ENCODE peak calls at places on chromosome 22, in eight cellular contexts. One of them, this sample, is unnamed.

GRCh38 chr22:19691721-19692341 is 22.5 kb upstream of the SEPTIN5 start:
- DNase-seq in left ventricle myocardium inferior: no peak
- DNase-seq in OCI-LY7: no peak
- DNase-seq in MM.1S: no peak
- DNase-seq in suprapubic skin: no peak
- DNase-seq in fibroblast of lung: peak; percentile 51
- DNase-seq in esophagus muscularis mucosa: no peak
- DNase-seq in heart right ventricle: no peak
- DNase-seq in this sample: no peak

GRCh38 chr22:31753005-31753633 is 700 bp upstream of the DEPDC5 start:
- DNase-seq in left ventricle myocardium inferior: peak; percentile 37
- DNase-seq in OCI-LY7: peak; percentile 67
- DNase-seq in MM.1S: no peak
- DNase-seq in suprapubic skin: peak; percentile 81
- DNase-seq in fibroblast of lung: no peak
- DNase-seq in esophagus muscularis mucosa: no peak
- DNase-seq in heart right ventricle: peak; percentile 37
- DNase-seq in this sample: no peak

GRCh38 chr22:19745155-19746133 is 15.1 kb upstream of the TBX1 start:
- DNase-seq in left ventricle myocardium inferior: peak; percentile 79
- DNase-seq in OCI-LY7: no peak
- DNase-seq in MM.1S: no peak
- DNase-seq in suprapubic skin: no peak
- DNase-seq in fibroblast of lung: no peak
- DNase-seq in esophagus muscularis mucosa: no peak
- DNase-seq in heart right ventricle: peak; percentile 74
- DNase-seq in this sample: no peak

GRCh38 chr22:24155597-24156145 is 25.6 kb upstream of the SUSD2 start:
- DNase-seq in left ventricle myocardium inferior: peak; percentile 87
- DNase-seq in OCI-LY7: peak; percentile 68
- DNase-seq in MM.1S: peak; percentile 61
- DNase-seq in suprapubic skin: peak; percentile 84
- DNase-seq in fibroblast of lung: peak; percentile 74
- DNase-seq in esophagus muscularis mucosa: peak; percentile 94
- DNase-seq in heart right ventricle: peak; percentile 86
- DNase-seq in this sample: no peak

GRCh38 chr22:19271856-19272535 is 19.5 kb downstream of the CLTCL1 start:
- DNase-seq in left ventricle myocardium inferior: no peak
- DNase-seq in OCI-LY7: no peak
- DNase-seq in MM.1S: no peak
- DNase-seq in suprapubic skin: no peak
- DNase-seq in fibroblast of lung: no peak
- DNase-seq in esophagus muscularis mucosa: peak; percentile 72
- DNase-seq in heart right ventricle: no peak
- DNase-seq in this sample: no peak

GRCh38 chr22:28728621-28729313 is 12.9 kb downstream of the CHEK2 start:
- DNase-seq in left ventricle myocardium inferior: no peak
- DNase-seq in OCI-LY7: no peak
- DNase-seq in MM.1S: no peak
- DNase-seq in suprapubic skin: no peak
- DNase-seq in fibroblast of lung: no peak
- DNase-seq in esophagus muscularis mucosa: no peak
- DNase-seq in heart right ventricle: no peak
- DNase-seq in this sample: no peak

GRCh38 chr22:20095521-20095920 is 15.5 kb downstream of the DGCR8 start:
- DNase-seq in left ventricle myocardium inferior: no peak
- DNase-seq in OCI-LY7: no peak
- DNase-seq in MM.1S: no peak
- DNase-seq in suprapubic skin: no peak
- DNase-seq in fibroblast of lung: no peak
- DNase-seq in esophagus muscularis mucosa: no peak
- DNase-seq in heart right ventricle: no peak
- DNase-seq in this sample: no peak

GRCh38 chr22:46830001-46830715 is 67.7 kb downstream of the TBC1D22A start:
- DNase-seq in left ventricle myocardium inferior: peak; percentile 59
- DNase-seq in OCI-LY7: no peak
- DNase-seq in MM.1S: no peak
- DNase-seq in suprapubic skin: no peak
- DNase-seq in fibroblast of lung: peak; percentile 46
- DNase-seq in esophagus muscularis mucosa: peak; percentile 91
- DNase-seq in heart right ventricle: peak; percentile 59
- DNase-seq in this sample: no peak

GRCh38 chr22:46443850-46444389 is 93.5 kb downstream of the CELSR1 start:
- DNase-seq in left ventricle myocardium inferior: no peak
- DNase-seq in OCI-LY7: no peak
- DNase-seq in MM.1S: no peak
- DNase-seq in suprapubic skin: no peak
- DNase-seq in fibroblast of lung: no peak
- DNase-seq in esophagus muscularis mucosa: no peak
- DNase-seq in heart right ventricle: no peak
- DNase-seq in this sample: no peak

GRCh38 chr22:19086944-19087343 is 35.3 kb downstream of the DGCR2 start:
- DNase-seq in left ventricle myocardium inferior: no peak
- DNase-seq in OCI-LY7: no peak
- DNase-seq in MM.1S: no peak
- DNase-seq in suprapubic skin: no peak
- DNase-seq in fibroblast of lung: peak; percentile 46
- DNase-seq in esophagus muscularis mucosa: no peak
- DNase-seq in heart right ventricle: no peak
- DNase-seq in this sample: no peak

GRCh38 chr22:25125693-25126357 is 73.8 kb upstream of the CRYBB3 start:
- DNase-seq in left ventricle myocardium inferior: no peak
- DNase-seq in OCI-LY7: no peak
- DNase-seq in MM.1S: no peak
- DNase-seq in suprapubic skin: no peak
- DNase-seq in fibroblast of lung: no peak
- DNase-seq in esophagus muscularis mucosa: no peak
- DNase-seq in heart right ventricle: no peak
- DNase-seq in this sample: no peak

GRCh38 chr22:30047364-30047738 is 32.9 kb upstream of the HORMAD2 start:
- DNase-seq in left ventricle myocardium inferior: no peak
- DNase-seq in OCI-LY7: peak; percentile 24
- DNase-seq in MM.1S: peak; percentile 39
- DNase-seq in suprapubic skin: no peak
- DNase-seq in fibroblast of lung: peak; percentile 15
- DNase-seq in esophagus muscularis mucosa: no peak
- DNase-seq in heart right ventricle: no peak
- DNase-seq in this sample: no peak

GRCh38 chr22:32475428-32476010 is 908 bp downstream of the FBXO7 start:
- DNase-seq in left ventricle myocardium inferior: peak; percentile 26
- DNase-seq in OCI-LY7: no peak
- DNase-seq in MM.1S: peak; percentile 61
- DNase-seq in suprapubic skin: no peak
- DNase-seq in fibroblast of lung: peak; percentile 65
- DNase-seq in esophagus muscularis mucosa: no peak
- DNase-seq in heart right ventricle: peak; percentile 23
- DNase-seq in this sample: no peak

GRCh38 chr22:24390156-24390555 is 37.2 kb upstream of the ADORA2A start:
- DNase-seq in left ventricle myocardium inferior: no peak
- DNase-seq in OCI-LY7: no peak
- DNase-seq in MM.1S: no peak
- DNase-seq in suprapubic skin: no peak
- DNase-seq in fibroblast of lung: no peak
- DNase-seq in esophagus muscularis mucosa: no peak
- DNase-seq in heart right ventricle: no peak
- DNase-seq in this sample: no peak

GRCh38 chr22:22761963-22762772 is 117.8 kb downstream of the GGTLC2 start:
- DNase-seq in left ventricle myocardium inferior: no peak
- DNase-seq in OCI-LY7: no peak
- DNase-seq in MM.1S: no peak
- DNase-seq in suprapubic skin: no peak
- DNase-seq in fibroblast of lung: no peak
- DNase-seq in esophagus muscularis mucosa: no peak
- DNase-seq in heart right ventricle: no peak
- DNase-seq in this sample: no peak

GRCh38 chr22:34111210-34111824 is 191.0 kb upstream of the LARGE1 start:
- DNase-seq in left ventricle myocardium inferior: no peak
- DNase-seq in OCI-LY7: peak; percentile 50
- DNase-seq in MM.1S: peak; percentile 35
- DNase-seq in suprapubic skin: no peak
- DNase-seq in fibroblast of lung: peak; percentile 3
- DNase-seq in esophagus muscularis mucosa: peak; percentile 89
- DNase-seq in heart right ventricle: no peak
- DNase-seq in this sample: no peak

GRCh38 chr22:17164392-17165024 is 5.4 kb upstream of the HDHD5 start:
- DNase-seq in left ventricle myocardium inferior: no peak
- DNase-seq in OCI-LY7: no peak
- DNase-seq in MM.1S: no peak
- DNase-seq in suprapubic skin: no peak
- DNase-seq in fibroblast of lung: no peak
- DNase-seq in esophagus muscularis mucosa: no peak
- DNase-seq in heart right ventricle: no peak
- DNase-seq in this sample: no peak
- TF ChIP-seq CTCF in left ventricle myocardium inferior: no peak
- TF ChIP-seq CTCF in OCI-LY7: peak; percentile 46
- TF ChIP-seq CTCF in MM.1S: peak; percentile 11
- TF ChIP-seq CTCF in suprapubic skin: no peak
- TF ChIP-seq CTCF in fibroblast of lung: peak; percentile 7
- TF ChIP-seq CTCF in esophagus muscularis mucosa: no peak
- TF ChIP-seq CTCF in heart right ventricle: no peak
- TF ChIP-seq CTCF in this sample: no peak

DNA sequence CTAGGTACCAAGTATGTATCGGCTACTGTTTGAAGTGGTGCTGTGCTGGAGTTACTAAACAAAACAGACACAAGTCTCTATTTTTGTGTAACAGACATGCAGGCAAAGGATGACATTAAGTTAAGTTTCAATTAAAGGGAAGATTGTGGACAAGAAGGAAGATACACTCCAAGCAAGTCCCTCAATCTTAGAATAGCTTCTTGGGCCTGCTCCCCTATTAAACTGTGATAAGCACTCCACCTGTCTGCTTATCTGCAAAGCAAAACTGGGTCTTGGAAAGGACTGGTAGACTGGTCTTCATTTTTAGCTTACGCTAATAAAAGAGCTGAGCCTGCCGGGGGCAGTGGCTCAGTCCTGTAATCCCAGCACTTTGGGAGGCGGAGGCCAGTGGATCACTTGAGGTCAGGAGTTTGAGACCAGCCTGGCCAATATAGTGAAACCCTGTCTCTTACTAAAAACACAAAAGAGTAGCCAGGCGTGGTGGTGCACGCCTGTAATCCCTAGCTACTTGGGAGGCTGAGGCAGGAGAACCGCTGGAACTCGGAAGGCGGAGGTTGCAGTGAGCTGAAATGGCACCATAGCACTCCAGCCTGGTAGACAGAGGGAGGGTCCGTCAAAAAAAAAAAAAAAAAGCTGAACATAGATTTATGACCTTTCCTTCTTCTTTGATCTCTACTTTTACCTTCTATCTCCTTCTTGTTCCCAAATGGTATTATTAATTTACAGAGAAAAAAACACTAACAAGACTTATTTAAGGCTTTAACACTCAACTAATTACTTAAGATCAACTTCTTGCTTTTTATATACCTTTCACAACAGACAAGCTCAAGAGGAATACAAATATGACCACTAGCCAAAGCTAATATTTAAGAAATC is 4.1 kb downstream of the DDX17 start:
- DNase-seq in left ventricle myocardium inferior: no peak
- DNase-seq in OCI-LY7: no peak
- DNase-seq in MM.1S: no peak
- DNase-seq in suprapubic skin: no peak
- DNase-seq in fibroblast of lung: no peak
- DNase-seq in esophagus muscularis mucosa: no peak
- DNase-seq in heart right ventricle: no peak
- DNase-seq in this sample: no peak
- H3K27ac ChIP-seq in left ventricle myocardium inferior: peak overlapping the region; percentile 7
- H3K27ac ChIP-seq in OCI-LY7: no peak overlapping the region
- H3K27ac ChIP-seq in MM.1S: no peak overlapping the region
- H3K27ac ChIP-seq in suprapubic skin: no peak overlapping the region
- H3K27ac ChIP-seq in fibroblast of lung: no peak overlapping the region
- H3K27ac ChIP-seq in esophagus muscularis mucosa: peak overlapping the region; percentile 99
- H3K27ac ChIP-seq in heart right ventricle: no peak overlapping the region
- H3K27ac ChIP-seq in this sample: peak overlapping the region; percentile 26

GRCh38 chr22:50304528-50305392 is 2.7 kb downstream of the PLXNB2 start:
- DNase-seq in left ventricle myocardium inferior: no peak
- DNase-seq in OCI-LY7: no peak
- DNase-seq in MM.1S: no peak
- DNase-seq in suprapubic skin: no peak
- DNase-seq in fibroblast of lung: peak; percentile 34
- DNase-seq in esophagus muscularis mucosa: no peak
- DNase-seq in heart right ventricle: peak; percentile 54
- DNase-seq in this sample: no peak

GRCh38 chr22:50303515-50303847 is 4.0 kb downstream of the PLXNB2 start:
- DNase-seq in left ventricle myocardium inferior: no peak
- DNase-seq in OCI-LY7: no peak
- DNase-seq in MM.1S: no peak
- DNase-seq in suprapubic skin: no peak
- DNase-seq in fibroblast of lung: no peak
- DNase-seq in esophagus muscularis mucosa: no peak
- DNase-seq in heart right ventricle: no peak
- DNase-seq in this sample: no peak

GRCh38 chr22:50305393-50305657 is 2.1 kb downstream of the PLXNB2 start:
- DNase-seq in left ventricle myocardium inferior: no peak
- DNase-seq in OCI-LY7: no peak
- DNase-seq in MM.1S: no peak
- DNase-seq in suprapubic skin: no peak
- DNase-seq in fibroblast of lung: no peak
- DNase-seq in esophagus muscularis mucosa: no peak
- DNase-seq in heart right ventricle: no peak
- DNase-seq in this sample: no peak

GRCh38 chr22:50302564-50302963 is 4.9 kb downstream of the PLXNB2 start:
- DNase-seq in left ventricle myocardium inferior: no peak
- DNase-seq in OCI-LY7: no peak
- DNase-seq in MM.1S: no peak
- DNase-seq in suprapubic skin: no peak
- DNase-seq in fibroblast of lung: no peak
- DNase-seq in esophagus muscularis mucosa: no peak
- DNase-seq in heart right ventricle: peak; percentile 49
- DNase-seq in this sample: no peak

DNA sequence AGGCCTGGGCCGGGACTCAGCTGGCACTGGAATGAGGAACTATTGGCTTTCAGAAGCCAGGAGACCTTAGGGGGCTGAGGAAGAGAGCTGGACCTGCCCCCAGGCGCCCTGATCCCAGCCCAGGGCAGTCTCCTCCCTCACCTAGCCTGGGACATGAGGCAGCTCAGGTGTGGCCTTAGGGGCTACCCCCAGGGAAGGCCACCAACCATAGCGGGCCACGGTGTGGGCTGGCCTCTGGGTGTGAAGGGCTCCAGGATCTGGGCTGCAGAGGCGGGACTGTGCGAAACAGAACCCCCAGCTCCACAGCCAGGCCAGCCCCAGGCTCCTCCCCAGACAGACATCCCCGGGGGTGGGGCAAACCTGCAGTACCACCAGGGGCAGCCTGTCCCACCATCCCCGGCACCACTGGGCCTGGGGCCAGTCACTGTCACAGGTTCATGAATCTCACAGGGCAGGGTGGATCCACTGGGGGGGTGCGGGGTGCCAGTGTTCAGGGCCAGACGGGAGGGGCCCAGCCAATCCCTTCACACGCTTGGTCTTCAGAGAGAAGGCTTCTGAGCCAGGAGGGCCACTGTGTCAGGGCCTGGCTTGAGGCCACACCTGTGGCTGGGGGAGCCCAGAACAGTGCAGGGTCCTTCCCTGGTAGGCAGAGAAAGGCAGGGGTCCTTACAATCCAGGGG is 3.5 kb downstream of the PLXNB2 start:
- DNase-seq in left ventricle myocardium inferior: no peak
- DNase-seq in OCI-LY7: peak; percentile 38
- DNase-seq in MM.1S: no peak
- DNase-seq in suprapubic skin: no peak
- DNase-seq in fibroblast of lung: no peak
- DNase-seq in esophagus muscularis mucosa: no peak
- DNase-seq in heart right ventricle: peak; percentile 51
- DNase-seq in this sample: no peak
- TF ChIP-seq CTCF in left ventricle myocardium inferior: no peak
- TF ChIP-seq CTCF in OCI-LY7: peak; percentile 36
- TF ChIP-seq CTCF in MM.1S: no peak
- TF ChIP-seq CTCF in suprapubic skin: no peak
- TF ChIP-seq CTCF in fibroblast of lung: no peak
- TF ChIP-seq CTCF in esophagus muscularis mucosa: no peak
- TF ChIP-seq CTCF in heart right ventricle: no peak
- TF ChIP-seq CTCF in this sample: no peak

GRCh38 chr22:42330170-42330569 is 59.7 kb upstream of the TCF20 start:
- DNase-seq in left ventricle myocardium inferior: no peak
- DNase-seq in OCI-LY7: no peak
- DNase-seq in MM.1S: no peak
- DNase-seq in suprapubic skin: no peak
- DNase-seq in fibroblast of lung: no peak
- DNase-seq in esophagus muscularis mucosa: no peak
- DNase-seq in heart right ventricle: no peak
- DNase-seq in this sample: no peak
- H3K27ac ChIP-seq in left ventricle myocardium inferior: no peak overlapping the region
- H3K27ac ChIP-seq in OCI-LY7: no peak overlapping the region
- H3K27ac ChIP-seq in MM.1S: no peak overlapping the region
- H3K27ac ChIP-seq in suprapubic skin: no peak overlapping the region
- H3K27ac ChIP-seq in fibroblast of lung: no peak overlapping the region
- H3K27ac ChIP-seq in esophagus muscularis mucosa: no peak overlapping the region
- H3K27ac ChIP-seq in heart right ventricle: no peak overlapping the region
- H3K27ac ChIP-seq in this sample: no peak overlapping the region